ENCODE peak calls at places on chromosome 18, in four cellular contexts. One of them, this sample, is unnamed.

GRCh38 chr18:48533340-48534093 is 5.3 kb upstream of the CTIF start:
- DNase-seq in GM23248: no peak
- DNase-seq in HCT116: no peak
- DNase-seq in H1: no peak
- DNase-seq in this sample: no peak

GRCh38 chr18:33923980-33924379 is 300.7 kb downstream of the NOL4 start:
- DNase-seq in GM23248: no peak
- DNase-seq in HCT116: no peak
- DNase-seq in H1: no peak
- DNase-seq in this sample: no peak

GRCh38 chr18:9032519-9032918 is 70.0 kb upstream of the NDUFV2 start:
- DNase-seq in H1: no peak
- DNase-seq in HCT116: no peak
- DNase-seq in GM23248: no peak
- DNase-seq in this sample: no peak

GRCh38 chr18:79511271-79511670 is 115.5 kb downstream of the NFATC1 start:
- DNase-seq in HCT116: no peak
- DNase-seq in H1: no peak
- DNase-seq in GM23248: no peak
- DNase-seq in this sample: no peak

GRCh38 chr18:49250819-49251388 is 209.5 kb downstream of the DYM start:
- DNase-seq in GM23248: peak
- DNase-seq in H1: no peak
- DNase-seq in HCT116: no peak
- DNase-seq in this sample: no peak

GRCh38 chr18:39491408-39491807 is 1925.8 kb upstream of the CELF4 start:
- DNase-seq in H1: no peak
- DNase-seq in HCT116: no peak
- DNase-seq in GM23248: no peak
- DNase-seq in this sample: no peak

GRCh38 chr18:3979024-3979423 is 476.1 kb downstream of the DLGAP1 start:
- DNase-seq in GM23248: no peak
- DNase-seq in HCT116: no peak
- DNase-seq in H1: no peak
- DNase-seq in this sample: no peak

GRCh38 chr18:40347261-40347660 is 1607.8 kb upstream of the PIK3C3 start:
- DNase-seq in GM23248: no peak
- DNase-seq in H1: no peak
- DNase-seq in HCT116: no peak
- DNase-seq in this sample: no peak

GRCh38 chr18:3217930-3218647 is 1.7 kb downstream of the MYOM1 start:
- DNase-seq in HCT116: no peak
- DNase-seq in H1: no peak
- DNase-seq in GM23248: peak
- DNase-seq in this sample: no peak

GRCh38 chr18:5894613-5895299 is 566 bp downstream of the TMEM200C start:
- DNase-seq in GM23248: peak
- DNase-seq in H1: peak
- DNase-seq in HCT116: no peak
- DNase-seq in this sample: no peak

GRCh38 chr18:47986724-47987455 is 56.4 kb upstream of the SMAD2 start:
- DNase-seq in HCT116: no peak
- DNase-seq in H1: no peak
- DNase-seq in GM23248: no peak
- DNase-seq in this sample: no peak

GRCh38 chr18:65221736-65222135 is 529.1 kb upstream of the CDH7 start:
- DNase-seq in H1: no peak
- DNase-seq in GM23248: no peak
- DNase-seq in HCT116: no peak
- DNase-seq in this sample: no peak

GRCh38 chr18:78784861-78785260 is 194.8 kb upstream of the SALL3 start:
- DNase-seq in GM23248: no peak
- DNase-seq in HCT116: no peak
- DNase-seq in H1: no peak
- DNase-seq in this sample: no peak

GRCh38 chr18:48839819-48840490 is 110.8 kb downstream of the SMAD7 start:
- DNase-seq in H1: no peak
- DNase-seq in GM23248: no peak
- DNase-seq in HCT116: no peak
- DNase-seq in this sample: no peak

GRCh38 chr18:78984941-78985784 is 5.5 kb downstream of the SALL3 start:
- DNase-seq in H1: no peak
- DNase-seq in GM23248: no peak
- DNase-seq in HCT116: no peak
- DNase-seq in this sample: no peak

GRCh38 chr18:48590678-48591077 is 51.8 kb downstream of the CTIF start:
- DNase-seq in H1: no peak
- DNase-seq in GM23248: peak
- DNase-seq in HCT116: peak
- DNase-seq in this sample: no peak

GRCh38 chr18:44552706-44553105 is 128.0 kb upstream of the SETBP1 start:
- DNase-seq in HCT116: no peak
- DNase-seq in H1: no peak
- DNase-seq in GM23248: no peak
- DNase-seq in this sample: peak

GRCh38 chr18:13570856-13571495 is 155.4 kb downstream of the FAM210A start:
- DNase-seq in HCT116: no peak
- DNase-seq in H1: no peak
- DNase-seq in GM23248: peak
- DNase-seq in this sample: no peak

GRCh38 chr18:40962784-40963183 is 992.2 kb upstream of the PIK3C3 start:
- DNase-seq in HCT116: no peak
- DNase-seq in H1: no peak
- DNase-seq in GM23248: peak
- DNase-seq in this sample: no peak

GRCh38 chr18:41150316-41150715 is 804.7 kb upstream of the PIK3C3 start:
- DNase-seq in H1: no peak
- DNase-seq in HCT116: no peak
- DNase-seq in GM23248: no peak
- DNase-seq in this sample: no peak

GRCh38 chr18:65365245-65365955 is 385.4 kb upstream of the CDH7 start:
- DNase-seq in GM23248: no peak
- DNase-seq in H1: no peak
- DNase-seq in HCT116: no peak
- DNase-seq in this sample: peak

GRCh38 chr18:9825571-9826073 is 60.2 kb upstream of the TXNDC2 start:
- DNase-seq in HCT116: peak
- DNase-seq in GM23248: peak
- DNase-seq in H1: no peak
- DNase-seq in this sample: no peak

GRCh38 chr18:54094474-54094873 is 130.0 kb downstream of the MBD2 start:
- DNase-seq in H1: no peak
- DNase-seq in HCT116: no peak
- DNase-seq in GM23248: no peak
- DNase-seq in this sample: no peak

GRCh38 chr18:7329036-7329435 is 98.1 kb downstream of the LRRC30 start:
- DNase-seq in H1: no peak
- DNase-seq in GM23248: peak
- DNase-seq in HCT116: no peak
- DNase-seq in this sample: no peak

GRCh38 chr18:35635171-35635570 is 53.6 kb downstream of the GALNT1 start:
- DNase-seq in H1: no peak
- DNase-seq in HCT116: no peak
- DNase-seq in GM23248: peak
- DNase-seq in this sample: no peak

GRCh38 chr18:8997634-8998033 is 104.9 kb upstream of the NDUFV2 start:
- DNase-seq in HCT116: no peak
- DNase-seq in H1: no peak
- DNase-seq in GM23248: no peak
- DNase-seq in this sample: no peak

GRCh38 chr18:70288171-70288850 is 534 bp upstream of the SOCS6 start:
- DNase-seq in H1: peak
- DNase-seq in GM23248: peak
- DNase-seq in HCT116: no peak
- DNase-seq in this sample: no peak

GRCh38 chr18:48330016-48330991 is 78.9 kb downstream of the ZBTB7C start:
- DNase-seq in GM23248: peak
- DNase-seq in HCT116: peak
- DNase-seq in H1: no peak
- DNase-seq in this sample: no peak

DNA sequence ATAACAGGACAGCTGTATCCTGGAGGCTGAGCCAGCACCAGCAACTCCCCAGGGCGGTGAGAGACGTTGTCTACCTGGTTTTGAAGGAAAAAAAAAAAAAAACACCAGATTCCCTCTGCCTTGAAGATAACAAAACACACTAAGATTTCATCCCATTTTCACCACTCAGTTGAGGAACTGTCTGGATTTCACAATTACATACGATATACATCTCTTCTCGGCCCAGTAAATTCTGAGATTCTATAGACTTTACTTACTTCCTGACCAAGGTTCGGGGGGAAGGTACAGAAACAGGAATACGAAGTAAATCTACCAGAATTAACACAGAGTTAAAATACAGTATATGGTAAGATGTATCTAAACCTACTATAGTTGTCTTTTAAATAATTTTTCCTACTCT is 8.4 kb downstream of the ZNF516 start:
- DNase-seq in GM23248: no peak
- DNase-seq in HCT116: no peak
- DNase-seq in H1: no peak
- DNase-seq in this sample: no peak
- H3K9ac ChIP-seq in GM23248: no peak
- H3K9ac ChIP-seq in HCT116: no peak
- H3K9ac ChIP-seq in H1: no peak
- H3K9ac ChIP-seq in this sample: no peak

GRCh38 chr18:76979906-76980305 is 152.7 kb downstream of the MBP start:
- DNase-seq in HCT116: no peak
- DNase-seq in H1: no peak
- DNase-seq in GM23248: no peak
- DNase-seq in this sample: no peak

GRCh38 chr18:76980663-76981387 is 151.8 kb downstream of the MBP start:
- DNase-seq in GM23248: no peak
- DNase-seq in HCT116: no peak
- DNase-seq in H1: peak
- DNase-seq in this sample: no peak

GRCh38 chr18:76977681-76978234 is 154.8 kb downstream of the MBP start:
- DNase-seq in GM23248: no peak
- DNase-seq in H1: peak
- DNase-seq in HCT116: no peak
- DNase-seq in this sample: no peak

GRCh38 chr18:76978616-76979015 is 154.0 kb downstream of the MBP start:
- DNase-seq in GM23248: no peak
- DNase-seq in H1: peak
- DNase-seq in HCT116: no peak
- DNase-seq in this sample: no peak

DNA sequence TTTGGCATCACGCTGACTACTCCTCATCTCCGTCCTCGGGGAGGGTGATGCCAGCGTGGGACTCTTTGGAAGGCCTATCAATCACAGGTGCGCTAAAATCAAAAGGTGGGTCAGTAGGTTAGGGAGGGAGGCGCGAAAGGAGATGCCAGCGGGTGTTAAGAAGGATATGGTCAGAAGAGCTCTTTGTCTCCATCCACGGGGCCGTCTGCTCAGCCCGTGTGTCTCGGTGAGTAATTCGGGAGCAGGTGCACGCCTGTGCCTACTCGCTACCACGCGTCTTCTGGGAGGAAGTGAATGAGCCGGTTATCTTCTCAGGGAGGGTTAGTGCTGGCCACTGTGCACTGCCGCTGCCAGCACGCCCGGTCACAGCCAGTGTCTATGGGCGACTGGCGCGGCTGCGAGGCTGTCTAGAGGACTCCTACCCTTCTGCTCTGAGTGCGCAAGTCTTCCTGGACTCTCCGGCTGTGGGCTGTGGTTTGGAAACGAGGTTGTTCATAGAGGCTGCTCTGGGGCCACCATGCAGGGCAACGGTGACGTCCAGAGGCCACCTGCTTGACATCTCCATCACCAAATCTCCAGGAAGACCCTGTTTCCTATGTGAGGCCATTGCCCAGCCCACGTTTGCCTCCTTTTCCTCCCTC is 153.4 kb downstream of the MBP start:
- DNase-seq in H1: peak
- DNase-seq in HCT116: no peak
- DNase-seq in GM23248: no peak
- DNase-seq in this sample: no peak
- H3K4me3 ChIP-seq in H1: no peak
- H3K4me3 ChIP-seq in HCT116: no peak
- H3K4me3 ChIP-seq in GM23248: no peak
- H3K4me3 ChIP-seq in this sample: no peak

GRCh38 chr18:46756559-46757201 is at the start of gene ST8SIA5:
- DNase-seq in HCT116: no peak
- DNase-seq in GM23248: peak
- DNase-seq in H1: peak
- DNase-seq in this sample: no peak
- TF ChIP-seq EZH2 in HCT116: no peak
- TF ChIP-seq EZH2 in GM23248: no peak
- TF ChIP-seq EZH2 in H1: peak
- TF ChIP-seq EZH2 in this sample: no peak

DNA sequence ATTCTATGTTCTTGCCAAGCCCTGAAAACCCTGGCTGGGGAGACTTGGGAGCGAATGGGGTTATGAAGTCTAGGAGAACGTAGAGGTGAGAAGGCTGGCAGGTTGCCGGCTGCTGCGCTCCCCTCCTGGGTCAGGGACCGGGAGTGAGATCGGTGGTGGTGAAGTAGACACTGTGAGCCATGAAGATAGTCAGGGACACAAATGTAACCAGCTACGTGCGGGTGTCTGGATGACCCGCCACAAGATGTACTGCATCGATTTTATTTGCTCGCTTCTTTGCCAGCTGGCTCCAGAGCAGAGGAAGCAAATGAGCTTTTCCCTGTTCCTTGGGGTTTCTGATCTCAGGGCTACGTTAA is 360.8 kb downstream of the ZNF521 start:
- DNase-seq in H1: no peak
- DNase-seq in HCT116: no peak
- DNase-seq in GM23248: no peak
- DNase-seq in this sample: no peak
- H3K9ac ChIP-seq in H1: no peak
- H3K9ac ChIP-seq in HCT116: no peak
- H3K9ac ChIP-seq in GM23248: no peak
- H3K9ac ChIP-seq in this sample: no peak

GRCh38 chr18:56019908-56020307 is 431.9 kb upstream of the TCF4 start:
- DNase-seq in HCT116: no peak
- DNase-seq in GM23248: no peak
- DNase-seq in H1: no peak
- DNase-seq in this sample: no peak

GRCh38 chr18:56021814-56022205 is 433.8 kb upstream of the TCF4 start:
- DNase-seq in H1: no peak
- DNase-seq in GM23248: no peak
- DNase-seq in HCT116: no peak
- DNase-seq in this sample: no peak

GRCh38 chr18:56021136-56021813 is 433.3 kb upstream of the TCF4 start:
- DNase-seq in HCT116: no peak
- DNase-seq in GM23248: peak
- DNase-seq in H1: no peak
- DNase-seq in this sample: no peak

DNA sequence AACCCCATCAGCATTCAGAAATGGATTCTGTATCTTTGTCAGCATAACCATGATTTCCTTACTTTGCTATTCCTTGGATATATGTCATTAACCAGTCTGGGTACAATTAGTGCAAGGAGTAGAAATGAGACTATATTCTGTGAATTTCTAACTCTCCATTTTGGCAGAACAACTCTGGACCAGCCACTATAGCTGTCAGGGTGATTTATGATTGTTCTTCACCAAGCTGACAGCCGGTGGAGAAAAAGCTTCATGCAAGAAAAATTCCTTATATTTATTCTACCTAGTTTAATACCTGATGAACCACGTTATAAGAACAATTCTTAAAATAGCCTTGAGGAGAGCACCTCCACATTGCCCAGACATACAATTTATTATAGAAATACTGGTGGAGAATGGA is 431.2 kb upstream of the TCF4 start:
- DNase-seq in HCT116: no peak
- DNase-seq in H1: no peak
- DNase-seq in GM23248: no peak
- DNase-seq in this sample: no peak
- H3K4me3 ChIP-seq in HCT116: no peak
- H3K4me3 ChIP-seq in H1: no peak
- H3K4me3 ChIP-seq in GM23248: no peak
- H3K4me3 ChIP-seq in this sample: no peak

This sample was measured in SK-N-MC.